ENCODE peak calls at places on chromosomes 1 and 21, in four cellular contexts. One of them, this sample, is unnamed.

GRCh38 chr1:150560011-150560438 is 10.8 kb downstream of the ADAMTSL4 start:
- DNase-seq in NCI-H510A treated with DMSO at 0.1 percent for 48 hours: peak; percentile 62
- DNase-seq in sigmoid colon: peak; percentile 91
- DNase-seq in activated CD4-positive, alpha-beta T cell treated with anti-CD3 and anti-CD28 coated beads, Interleukin-2, amount 10 ng/mL, durations not matched to agents 7 days and 5 days: peak; percentile 83
- DNase-seq in this sample: no peak

GRCh38 chr1:1431845-1432565 is 3.5 kb upstream of the VWA1 start:
- DNase-seq in NCI-H510A treated with DMSO at 0.1 percent for 48 hours: peak; percentile 62
- DNase-seq in sigmoid colon: peak; percentile 85
- DNase-seq in activated CD4-positive, alpha-beta T cell treated with anti-CD3 and anti-CD28 coated beads, Interleukin-2, amount 10 ng/mL, durations not matched to agents 7 days and 5 days: no peak
- DNase-seq in this sample: peak; percentile 90

GRCh38 chr1:207361910-207362309 is 40.4 kb downstream of the CD55 start:
- DNase-seq in NCI-H510A treated with DMSO at 0.1 percent for 48 hours: no peak
- DNase-seq in sigmoid colon: no peak
- DNase-seq in activated CD4-positive, alpha-beta T cell treated with anti-CD3 and anti-CD28 coated beads, Interleukin-2, amount 10 ng/mL, durations not matched to agents 7 days and 5 days: no peak
- DNase-seq in this sample: no peak

GRCh38 chr1:159753386-159753785 is 27.4 kb upstream of the DUSP23 start:
- DNase-seq in NCI-H510A treated with DMSO at 0.1 percent for 48 hours: no peak
- DNase-seq in sigmoid colon: no peak
- DNase-seq in activated CD4-positive, alpha-beta T cell treated with anti-CD3 and anti-CD28 coated beads, Interleukin-2, amount 10 ng/mL, durations not matched to agents 7 days and 5 days: no peak
- DNase-seq in this sample: no peak

GRCh38 chr1:206011057-206011456 is 7.9 kb upstream of the RAB7B start:
- DNase-seq in NCI-H510A treated with DMSO at 0.1 percent for 48 hours: no peak
- DNase-seq in sigmoid colon: no peak
- DNase-seq in activated CD4-positive, alpha-beta T cell treated with anti-CD3 and anti-CD28 coated beads, Interleukin-2, amount 10 ng/mL, durations not matched to agents 7 days and 5 days: no peak
- DNase-seq in this sample: no peak

GRCh38 chr1:155070392-155070700 is 6.8 kb downstream of the EFNA4 start:
- DNase-seq in NCI-H510A treated with DMSO at 0.1 percent for 48 hours: no peak
- DNase-seq in sigmoid colon: no peak
- DNase-seq in activated CD4-positive, alpha-beta T cell treated with anti-CD3 and anti-CD28 coated beads, Interleukin-2, amount 10 ng/mL, durations not matched to agents 7 days and 5 days: no peak
- DNase-seq in this sample: no peak

GRCh38 chr1:61182049-61182448 is 99.7 kb downstream of the NFIA start:
- DNase-seq in NCI-H510A treated with DMSO at 0.1 percent for 48 hours: no peak
- DNase-seq in sigmoid colon: no peak
- DNase-seq in activated CD4-positive, alpha-beta T cell treated with anti-CD3 and anti-CD28 coated beads, Interleukin-2, amount 10 ng/mL, durations not matched to agents 7 days and 5 days: no peak
- DNase-seq in this sample: no peak

GRCh38 chr1:161737625-161738024 is 12.0 kb upstream of the DUSP12 start:
- DNase-seq in NCI-H510A treated with DMSO at 0.1 percent for 48 hours: no peak
- DNase-seq in sigmoid colon: no peak
- DNase-seq in activated CD4-positive, alpha-beta T cell treated with anti-CD3 and anti-CD28 coated beads, Interleukin-2, amount 10 ng/mL, durations not matched to agents 7 days and 5 days: no peak
- DNase-seq in this sample: no peak

GRCh38 chr1:171083222-171083621 is 7.5 kb upstream of the FMO3 start:
- DNase-seq in NCI-H510A treated with DMSO at 0.1 percent for 48 hours: peak; percentile 94
- DNase-seq in sigmoid colon: no peak
- DNase-seq in activated CD4-positive, alpha-beta T cell treated with anti-CD3 and anti-CD28 coated beads, Interleukin-2, amount 10 ng/mL, durations not matched to agents 7 days and 5 days: no peak
- DNase-seq in this sample: no peak

GRCh38 chr1:32953495-32953894 is 11.1 kb downstream of the RNF19B start:
- DNase-seq in NCI-H510A treated with DMSO at 0.1 percent for 48 hours: no peak
- DNase-seq in sigmoid colon: no peak
- DNase-seq in activated CD4-positive, alpha-beta T cell treated with anti-CD3 and anti-CD28 coated beads, Interleukin-2, amount 10 ng/mL, durations not matched to agents 7 days and 5 days: no peak
- DNase-seq in this sample: no peak

GRCh38 chr1:183163311-183163710 is 22.8 kb upstream of the LAMC2 start:
- DNase-seq in NCI-H510A treated with DMSO at 0.1 percent for 48 hours: no peak
- DNase-seq in sigmoid colon: no peak
- DNase-seq in activated CD4-positive, alpha-beta T cell treated with anti-CD3 and anti-CD28 coated beads, Interleukin-2, amount 10 ng/mL, durations not matched to agents 7 days and 5 days: no peak
- DNase-seq in this sample: no peak

GRCh38 chr1:203287109-203287893 is 18.0 kb upstream of the BTG2 start:
- DNase-seq in NCI-H510A treated with DMSO at 0.1 percent for 48 hours: peak; percentile 83
- DNase-seq in sigmoid colon: peak; percentile 82
- DNase-seq in activated CD4-positive, alpha-beta T cell treated with anti-CD3 and anti-CD28 coated beads, Interleukin-2, amount 10 ng/mL, durations not matched to agents 7 days and 5 days: peak; percentile 91
- DNase-seq in this sample: no peak

GRCh38 chr1:201310986-201311355 is 27.7 kb downstream of the PKP1 start:
- DNase-seq in NCI-H510A treated with DMSO at 0.1 percent for 48 hours: peak; percentile 20
- DNase-seq in sigmoid colon: no peak
- DNase-seq in activated CD4-positive, alpha-beta T cell treated with anti-CD3 and anti-CD28 coated beads, Interleukin-2, amount 10 ng/mL, durations not matched to agents 7 days and 5 days: no peak
- DNase-seq in this sample: no peak

GRCh38 chr21:31374430-31374829 is 30.4 kb upstream of the TIAM1 start:
- DNase-seq in NCI-H510A treated with DMSO at 0.1 percent for 48 hours: no peak
- DNase-seq in sigmoid colon: no peak
- DNase-seq in activated CD4-positive, alpha-beta T cell treated with anti-CD3 and anti-CD28 coated beads, Interleukin-2, amount 10 ng/mL, durations not matched to agents 7 days and 5 days: no peak
- DNase-seq in this sample: peak; percentile 9

GRCh38 chr1:89295187-89295586 is 22.5 kb upstream of the GBP5 start:
- DNase-seq in NCI-H510A treated with DMSO at 0.1 percent for 48 hours: no peak
- DNase-seq in sigmoid colon: no peak
- DNase-seq in activated CD4-positive, alpha-beta T cell treated with anti-CD3 and anti-CD28 coated beads, Interleukin-2, amount 10 ng/mL, durations not matched to agents 7 days and 5 days: peak; percentile 53
- DNase-seq in this sample: no peak

GRCh38 chr1:15449567-15449966 is 7.0 kb upstream of the CELA2A start:
- DNase-seq in NCI-H510A treated with DMSO at 0.1 percent for 48 hours: no peak
- DNase-seq in sigmoid colon: no peak
- DNase-seq in activated CD4-positive, alpha-beta T cell treated with anti-CD3 and anti-CD28 coated beads, Interleukin-2, amount 10 ng/mL, durations not matched to agents 7 days and 5 days: no peak
- DNase-seq in this sample: no peak

GRCh38 chr1:175774921-175775320 is 31.5 kb upstream of the TNR start:
- DNase-seq in NCI-H510A treated with DMSO at 0.1 percent for 48 hours: no peak
- DNase-seq in sigmoid colon: no peak
- DNase-seq in activated CD4-positive, alpha-beta T cell treated with anti-CD3 and anti-CD28 coated beads, Interleukin-2, amount 10 ng/mL, durations not matched to agents 7 days and 5 days: no peak
- DNase-seq in this sample: no peak

GRCh38 chr1:246160905-246161304 is 346.2 kb downstream of the SMYD3 start:
- DNase-seq in NCI-H510A treated with DMSO at 0.1 percent for 48 hours: peak; percentile 75
- DNase-seq in sigmoid colon: no peak
- DNase-seq in activated CD4-positive, alpha-beta T cell treated with anti-CD3 and anti-CD28 coated beads, Interleukin-2, amount 10 ng/mL, durations not matched to agents 7 days and 5 days: no peak
- DNase-seq in this sample: no peak